ENCODE peak calls at places on chromosomes 13 and 19, in seven cellular contexts. W, D, S, Z, K, N and M are unnamed samples.
A peak's percentile ranks its signal among the peaks of the same experiment; 100 is the strongest.

GRCh38 chr13:53200498-53201453 is 172.2 kb downstream of the OLFM4 start:
- DNase-seq in W (peak; percentile 68), D (peak; percentile 61), S (no peak), Z (peak; percentile 70), K (peak; percentile 95), N (peak; percentile 1), M (no peak)

GRCh38 chr19:14375055-14375581 is 6.1 kb upstream of the ADGRE5 start:
- DNase-seq in W (peak; percentile 27), D (peak; percentile 81), S (no peak), Z (peak; percentile 70), K (no peak), N (no peak), M (no peak)

GRCh38 chr13:24692541-24692940 is 12.3 kb downstream of the ATP12A start:
- DNase-seq in W (no peak), D (no peak), S (no peak), Z (peak; percentile 15), K (no peak), N (peak; percentile 8), M (no peak)

GRCh38 chr19:38692458-38693379 is 45.3 kb downstream of the ACTN4 start:
- DNase-seq in W (no peak), D (no peak), S (no peak), Z (no peak), K (no peak), N (no peak), M (no peak)

GRCh38 chr13:91398413-91399188 is at the start of gene GPC5:
- DNase-seq in W (peak; percentile 70), D (peak; percentile 83), S (peak; percentile 29), Z (peak; percentile 83), K (peak; percentile 96), N (peak; percentile 43), M (peak; percentile 53)

GRCh38 chr19:37928527-37929286 is 21.7 kb downstream of the SIPA1L3 start:
- DNase-seq in W (no peak), D (no peak), S (peak; percentile 74), Z (no peak), K (peak; percentile 72), N (no peak), M (no peak)

GRCh38 chr19:3950871-3951861 is 18.3 kb downstream of the NMRK2 start:
- DNase-seq in W (peak; percentile 49), D (no peak), S (no peak), Z (peak; percentile 93), K (peak; percentile 62), N (no peak), M (peak; percentile 91)

GRCh38 chr19:17049711-17050280 is 23.2 kb upstream of the CPAMD8 start:
- DNase-seq in W (no peak), D (no peak), S (no peak), Z (no peak), K (no peak), N (peak; percentile 73), M (no peak)

GRCh38 chr13:106474906-106475305 is 60.6 kb downstream of the EFNB2 start:
- DNase-seq in W (no peak), D (no peak), S (no peak), Z (no peak), K (peak; percentile 67), N (no peak), M (no peak)

DNA sequence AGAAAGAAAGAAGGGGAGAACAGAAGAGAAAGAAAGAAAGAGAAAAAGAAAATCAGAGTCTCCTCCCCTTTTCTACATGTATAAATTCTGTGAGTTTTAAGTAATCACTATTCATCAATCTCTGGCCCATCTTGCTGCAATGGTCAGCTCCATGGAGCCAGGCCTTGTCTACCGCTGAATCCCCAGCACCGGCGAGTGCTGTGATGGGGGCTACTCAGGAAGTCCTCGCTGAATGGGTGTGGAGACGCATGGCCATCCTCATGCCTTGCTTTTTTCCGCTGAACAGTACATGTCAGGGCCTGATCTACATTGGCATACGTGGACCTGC is 29.9 kb downstream of the GPR42 start:
- DNase-seq in W (no peak), D (no peak), S (no peak), Z (no peak), K (no peak), N (no peak), M (no peak)
- H3K4me3 ChIP-seq in W (no peak overlapping the region), D (no peak overlapping the region), S (no peak overlapping the region), Z (no peak overlapping the region), K (no peak overlapping the region), N (no peak overlapping the region), M (no peak overlapping the region)

GRCh38 chr19:22515435-22515834 is 93.3 kb upstream of the ZNF98 start:
- DNase-seq in W (no peak), D (no peak), S (no peak), Z (no peak), K (no peak), N (no peak), M (no peak)
- H3K9me3 ChIP-seq in W (no peaks in the 10 kb centered on the region), D (peaks cover 21% of the 10 kb centered on the region), S (peaks cover 39% of the 10 kb centered on the region), Z (no peaks in the 10 kb centered on the region), K (peaks cover 31% of the 10 kb centered on the region), N (peaks cover 73% of the 10 kb centered on the region), M (no peaks in the 10 kb centered on the region)

GRCh38 chr19:1236566-1236965 is 1.2 kb downstream of the CBARP start:
- DNase-seq in W (no peak), D (no peak), S (no peak), Z (no peak), K (no peak), N (no peak), M (peak; percentile 42)
- H3K4me1 ChIP-seq in W (peaks cover 58% of the 10 kb centered on the region), D (peaks cover 48% of the 10 kb centered on the region), S (peaks cover 36% of the 10 kb centered on the region), Z (peaks cover 19% of the 10 kb centered on the region), K (no peaks in the 10 kb centered on the region), N (peaks cover 30% of the 10 kb centered on the region), M (peaks cover 14% of the 10 kb centered on the region)

GRCh38 chr13:78604782-78605611 is 1.6 kb upstream of the POU4F1 start:
- DNase-seq in W (no peak), D (no peak), S (peak; percentile 58), Z (no peak), K (peak; percentile 83), N (peak; percentile 8), M (peak; percentile 39)

GRCh38 chr13:78601124-78601885 is 2.0 kb downstream of the POU4F1 start:
- DNase-seq in W (no peak), D (no peak), S (no peak), Z (no peak), K (peak; percentile 75), N (peak; percentile 7), M (peak; percentile 40)

GRCh38 chr13:78601886-78602560 is 1.3 kb downstream of the POU4F1 start:
- DNase-seq in W (no peak), D (no peak), S (no peak), Z (no peak), K (no peak), N (no peak), M (no peak)

GRCh38 chr13:78602561-78603239 is 652 bp downstream of the POU4F1 start:
- DNase-seq in W (no peak), D (no peak), S (no peak), Z (no peak), K (peak; percentile 72), N (no peak), M (peak; percentile 63)

DNA sequence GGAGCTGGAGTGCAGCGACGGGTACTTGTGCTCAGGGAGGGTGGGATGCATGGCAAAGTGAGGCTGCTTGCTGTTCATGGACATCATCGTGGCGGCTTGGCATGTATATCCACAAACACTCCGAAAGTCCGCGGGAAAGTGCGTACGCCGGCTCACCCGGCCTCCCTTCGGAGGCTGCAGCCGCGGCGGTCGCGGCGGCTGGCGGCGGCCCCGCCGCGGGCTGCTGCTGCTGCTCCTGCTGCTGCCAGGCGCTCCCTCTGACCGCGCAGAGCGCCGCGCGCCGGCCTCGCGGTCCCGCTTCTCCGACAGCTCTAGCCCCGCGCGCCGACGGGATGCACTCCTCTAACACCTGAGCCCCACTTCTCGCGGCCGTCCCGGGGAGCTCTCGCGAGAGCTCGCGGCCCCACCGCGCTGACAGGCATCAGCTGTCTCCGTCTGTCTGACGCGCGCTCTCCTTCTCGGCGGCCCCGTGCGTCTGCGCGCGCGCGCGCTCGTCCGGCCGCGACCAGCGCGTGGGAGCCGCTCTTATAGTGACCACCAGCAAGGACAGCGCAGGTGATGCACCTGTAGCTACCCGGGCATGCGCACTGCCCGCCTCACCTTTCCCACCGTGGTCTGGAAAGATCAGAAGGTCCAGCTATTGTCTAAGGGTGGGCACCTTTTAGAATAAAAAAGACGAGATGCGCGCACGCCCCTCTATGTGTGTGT is at the start of gene POU4F1:
- DNase-seq in W (peak; percentile 24), D (peak; percentile 55), S (peak; percentile 50), Z (peak; percentile 71), K (peak; percentile 95), N (peak; percentile 11), M (peak; percentile 96)
- H3K4me3 ChIP-seq in W (no peak within 1 kb of the TSS), D (peak within 1 kb of the TSS; percentile 43), S (peak within 1 kb of the TSS; percentile 67), Z (peak within 1 kb of the TSS; percentile 66), K (peak within 1 kb of the TSS; percentile 77), N (peak within 1 kb of the TSS; percentile 21), M (peak within 1 kb of the TSS; percentile 73)

GRCh38 chr19:42248270-42249148 is 6.1 kb upstream of the GSK3A start:
- DNase-seq in W (no peak), D (no peak), S (no peak), Z (no peak), K (no peak), N (no peak), M (no peak)

GRCh38 chr19:42249149-42249750 is 5.7 kb downstream of the ERF start:
- DNase-seq in W (no peak), D (no peak), S (no peak), Z (no peak), K (no peak), N (no peak), M (no peak)

GRCh38 chr19:42246143-42246868 is 3.9 kb upstream of the GSK3A start:
- DNase-seq in W (peak; percentile 72), D (peak; percentile 65), S (peak; percentile 94), Z (peak; percentile 87), K (peak; percentile 81), N (peak; percentile 83), M (peak; percentile 46)

GRCh38 chr19:42247631-42248199 is 5.3 kb upstream of the GSK3A start:
- DNase-seq in W (no peak), D (no peak), S (no peak), Z (no peak), K (no peak), N (no peak), M (no peak)

GRCh38 chr19:42246869-42247630 is 4.6 kb upstream of the GSK3A start:
- DNase-seq in W (no peak), D (no peak), S (no peak), Z (no peak), K (no peak), N (peak; percentile 10), M (no peak)
- H3K9me3 ChIP-seq in W (no peaks in the 10 kb centered on the region), D (no peaks in the 10 kb centered on the region), S (no peaks in the 10 kb centered on the region), Z (no peaks in the 10 kb centered on the region), K (no peaks in the 10 kb centered on the region), N (no peaks in the 10 kb centered on the region), M (no peaks in the 10 kb centered on the region)

GRCh38 chr19:40282920-40283319 is 2.2 kb downstream of the AKT2 start:
- DNase-seq in W (no peak), D (no peak), S (no peak), Z (no peak), K (no peak), N (peak; percentile 22), M (no peak)

GRCh38 chr19:40282209-40282580 is 3.0 kb downstream of the AKT2 start:
- DNase-seq in W (no peak), D (no peak), S (no peak), Z (no peak), K (no peak), N (no peak), M (no peak)

GRCh38 chr19:40279761-40280607 is 5.2 kb downstream of the AKT2 start:
- DNase-seq in W (no peak), D (peak; percentile 44), S (no peak), Z (no peak), K (no peak), N (no peak), M (no peak)

GRCh38 chr19:40280608-40281221 is 4.4 kb downstream of the AKT2 start:
- DNase-seq in W (peak; percentile 69), D (peak; percentile 28), S (no peak), Z (peak; percentile 59), K (peak; percentile 83), N (no peak), M (no peak)

GRCh38 chr19:40281381-40282208 is 3.5 kb downstream of the AKT2 start:
- DNase-seq in W (no peak), D (peak; percentile 18), S (no peak), Z (no peak), K (no peak), N (no peak), M (no peak)
- H3K4me1 ChIP-seq in W (peaks cover 82% of the 10 kb centered on the region), D (peaks cover 74% of the 10 kb centered on the region), S (peaks cover 17% of the 10 kb centered on the region), Z (peaks cover 76% of the 10 kb centered on the region), K (peaks cover 10% of the 10 kb centered on the region), N (peaks cover 32% of the 10 kb centered on the region), M (peaks cover 12% of the 10 kb centered on the region)